ENCODE peak calls at places on chromosomes 16 and 17, in five cellular contexts. E, G, Z, S and J are unnamed samples. For H3K4me1 and H3K36me3, the result is how much of the 10 kb centered on the place peaks cover.

GRCh38 chr17:10126554-10127493 is 71.6 kb downstream of the GAS7 start:
- DNase-seq in E (no peak), G (peak), Z (no peak), S (no peak), J (peak)

GRCh38 chr16:10578474-10579316 is 1.7 kb downstream of the EMP2 start:
- DNase-seq in E (no peak), G (no peak), Z (no peak), S (no peak), J (no peak)

GRCh38 chr16:23491490-23492391 is 18.6 kb downstream of the GGA2 start:
- DNase-seq in E (no peak), G (no peak), Z (peak), S (no peak), J (no peak)

GRCh38 chr16:65658339-65659275 is 536.7 kb upstream of the CDH11 start:
- DNase-seq in E (no peak), G (no peak), Z (peak), S (no peak), J (no peak)

GRCh38 chr17:34623856-34624766 is 44.7 kb downstream of the TMEM132E start:
- DNase-seq in E (no peak), G (no peak), Z (no peak), S (no peak), J (no peak)

GRCh38 chr16:12535535-12536411 is 267.9 kb downstream of the CPPED1 start:
- DNase-seq in E (no peak), G (no peak), Z (no peak), S (no peak), J (peak)

GRCh38 chr16:69494993-69495392 is 70.6 kb downstream of the CYB5B start:
- DNase-seq in E (peak), G (no peak), Z (no peak), S (no peak), J (peak)

GRCh38 chr16:25065899-25066298 is 45.6 kb upstream of the LCMT1 start:
- DNase-seq in E (peak), G (no peak), Z (no peak), S (no peak), J (no peak)

GRCh38 chr16:68642436-68643064 is 2.6 kb upstream of the CDH3 start:
- DNase-seq in E (no peak), G (no peak), Z (peak), S (no peak), J (peak)

GRCh38 chr16:84464116-84464515 is 40.3 kb downstream of the MEAK7 start:
- DNase-seq in E (no peak), G (no peak), Z (no peak), S (peak), J (no peak)

GRCh38 chr17:81040791-81041337 is 5.9 kb downstream of the BAIAP2 start:
- DNase-seq in E (peak), G (no peak), Z (no peak), S (no peak), J (peak)

GRCh38 chr17:60231691-60232090 is 81.9 kb downstream of the CA4 start:
- DNase-seq in E (no peak), G (no peak), Z (peak), S (no peak), J (peak)

GRCh38 chr17:42010898-42011516 is 6.2 kb downstream of the DNAJC7 start:
- DNase-seq in E (no peak), G (no peak), Z (no peak), S (no peak), J (peak)

GRCh38 chr17:42315402-42316156 is 27.3 kb downstream of the STAT5A start:
- DNase-seq in E (peak), G (no peak), Z (no peak), S (no peak), J (no peak)

GRCh38 chr16:24075929-24076716 is 180.0 kb upstream of the CACNG3 start:
- DNase-seq in E (peak), G (peak), Z (no peak), S (no peak), J (peak)

GRCh38 chr16:72203401-72203800 is 31.4 kb upstream of the PMFBP1 start:
- DNase-seq in E (peak), G (peak), Z (peak), S (peak), J (no peak)

GRCh38 chr16:49407873-49408565 is 34.4 kb downstream of the C16orf78 start:
- DNase-seq in E (peak), G (peak), Z (peak), S (peak), J (peak)

GRCh38 chr16:12586701-12587100 is 217.0 kb downstream of the CPPED1 start:
- DNase-seq in E (no peak), G (no peak), Z (no peak), S (no peak), J (no peak)

GRCh38 chr16:17350212-17350611 is 120.5 kb downstream of the XYLT1 start:
- DNase-seq in E (no peak), G (no peak), Z (peak), S (no peak), J (no peak)

GRCh38 chr17:73309727-73310555 is 1.9 kb downstream of the CDC42EP4 start:
- DNase-seq in E (no peak), G (no peak), Z (no peak), S (no peak), J (peak)

GRCh38 chr17:73430165-73430680 is 118.4 kb upstream of the CDC42EP4 start:
- DNase-seq in E (no peak), G (no peak), Z (no peak), S (no peak), J (peak)

GRCh38 chr16:19113577-19114358 is at the start of gene ITPRIPL2:
- DNase-seq in E (no peak), G (peak), Z (peak), S (peak), J (peak)

GRCh38 chr16:52469775-52470174 is 77.2 kb downstream of the TOX3 start:
- DNase-seq in E (no peak), G (no peak), Z (peak), S (no peak), J (no peak)

GRCh38 chr17:58832514-58832913 is 76.9 kb downstream of the PPM1E start:
- DNase-seq in E (no peak), G (no peak), Z (no peak), S (no peak), J (no peak)

GRCh38 chr17:58829172-58829637 is 73.6 kb downstream of the PPM1E start:
- DNase-seq in E (no peak), G (no peak), Z (no peak), S (no peak), J (no peak)

GRCh38 chr17:58837699-58838098 is 82.0 kb downstream of the PPM1E start:
- DNase-seq in E (no peak), G (no peak), Z (no peak), S (no peak), J (no peak)

DNA sequence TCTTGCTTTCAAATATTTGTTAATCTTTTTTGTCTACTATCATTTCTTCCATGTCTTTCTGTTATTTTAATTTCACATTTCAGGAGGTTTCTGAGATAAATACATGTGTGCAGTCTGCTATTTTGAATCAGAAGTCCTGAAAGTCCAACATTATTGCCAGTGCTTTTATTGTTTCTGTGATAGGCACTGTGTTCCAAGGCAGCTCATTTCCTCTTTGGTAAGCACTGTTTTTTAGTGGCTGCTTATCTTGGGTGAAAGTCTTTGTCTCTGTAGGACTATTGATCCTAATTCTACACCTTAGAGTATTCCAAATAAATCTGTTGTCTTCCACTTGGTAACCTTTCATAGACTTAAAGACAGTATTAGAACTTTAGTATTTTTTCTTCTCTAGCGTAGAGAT is 76.1 kb downstream of the PPM1E start:
- DNase-seq in E (no peak), G (no peak), Z (no peak), S (no peak), J (no peak)
- H3K4me1 ChIP-seq in E (under half), G (under half), Z (under half), S (under half), J (under half)

GRCh38 chr17:76479515-76480048 is 12.2 kb downstream of the AANAT start:
- DNase-seq in E (peak), G (no peak), Z (no peak), S (no peak), J (no peak)
- H3K27ac ChIP-seq in E (peak), G (no peak), Z (no peak), S (no peak), J (no peak)

GRCh38 chr16:89118361-89119061 is 24.9 kb downstream of the ACSF3 start:
- DNase-seq in E (no peak), G (no peak), Z (no peak), S (no peak), J (no peak)

GRCh38 chr16:89119161-89119621 is 25.5 kb downstream of the ACSF3 start:
- DNase-seq in E (no peak), G (no peak), Z (no peak), S (no peak), J (no peak)

GRCh38 chr16:89120281-89120680 is 26.6 kb downstream of the ACSF3 start:
- DNase-seq in E (no peak), G (no peak), Z (no peak), S (no peak), J (no peak)

GRCh38 chr16:89120921-89121351 is 27.3 kb downstream of the ACSF3 start:
- DNase-seq in E (no peak), G (no peak), Z (no peak), S (no peak), J (no peak)

DNA sequence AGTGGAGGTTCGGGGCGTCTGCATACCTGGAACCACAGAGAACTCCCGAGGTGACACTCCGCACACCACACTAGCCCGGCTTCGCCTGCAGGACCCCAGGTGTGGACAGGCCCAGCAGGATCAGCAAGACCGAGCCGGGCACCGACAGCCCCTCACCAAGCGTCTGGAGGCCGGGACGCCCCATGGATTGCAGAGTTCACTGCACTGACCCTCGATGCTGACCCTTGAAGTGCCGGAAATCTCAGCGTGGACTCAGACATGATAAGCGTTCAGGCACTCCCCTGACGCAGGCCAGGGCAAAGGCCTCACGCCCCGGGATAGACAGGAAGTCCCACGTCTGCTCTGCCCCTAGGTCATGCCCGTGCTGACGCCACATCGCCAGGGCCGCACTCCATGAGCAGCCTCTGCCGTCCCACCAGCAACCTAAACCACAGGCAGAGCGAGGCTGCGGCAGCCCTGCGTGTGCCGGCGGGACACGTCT is 26.0 kb downstream of the ACSF3 start:
- DNase-seq in E (no peak), G (no peak), Z (no peak), S (no peak), J (no peak)
- H3K36me3 ChIP-seq in E (half or more), G (under half), Z (under half), S (half or more), J (under half)

GRCh38 chr17:50916026-50916707 is 50.0 kb upstream of the TOB1 start:
- DNase-seq in E (no peak), G (no peak), Z (no peak), S (no peak), J (no peak)

GRCh38 chr17:50916708-50917417 is 50.7 kb upstream of the TOB1 start:
- DNase-seq in E (no peak), G (no peak), Z (no peak), S (no peak), J (no peak)

GRCh38 chr17:50918071-50918932 is 52.1 kb upstream of the TOB1 start:
- DNase-seq in E (no peak), G (no peak), Z (no peak), S (no peak), J (no peak)

GRCh38 chr17:50918933-50919296 is 52.8 kb upstream of the TOB1 start:
- DNase-seq in E (no peak), G (no peak), Z (peak), S (no peak), J (no peak)

GRCh38 chr17:50917418-50917743 is 51.2 kb upstream of the TOB1 start:
- DNase-seq in E (no peak), G (no peak), Z (no peak), S (no peak), J (peak)
- H3K4me1 ChIP-seq in E (under half), G (under half), Z (under half), S (under half), J (half or more)

DNA sequence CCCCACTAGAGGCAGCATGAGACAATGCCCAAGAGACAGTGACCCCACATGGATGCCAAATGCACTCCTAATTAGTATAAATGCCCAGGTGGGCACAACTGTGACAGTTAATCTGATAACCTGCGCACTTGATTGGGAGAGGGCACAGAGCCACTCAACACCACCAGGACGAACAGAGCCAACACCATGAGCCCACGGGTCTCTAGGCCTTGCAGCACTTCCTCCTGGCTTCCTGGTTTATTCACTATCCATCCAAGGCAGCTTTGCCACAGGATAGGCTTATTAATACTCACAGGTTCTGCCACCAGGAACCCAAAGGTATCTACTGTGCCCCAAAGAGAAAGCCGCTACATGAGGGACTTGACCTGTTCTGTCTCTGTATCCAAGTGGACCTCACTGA is 14.9 kb downstream of the AXIN2 start:
- DNase-seq in E (no peak), G (no peak), Z (no peak), S (no peak), J (no peak)
- H3K27ac ChIP-seq in E (no peak), G (peak), Z (no peak), S (peak), J (peak)

GRCh38 chr17:18319604-18320256 is 4.6 kb downstream of the SMCR8 start:
- DNase-seq in E (peak), G (no peak), Z (peak), S (no peak), J (peak)
- H3K36me3 ChIP-seq in E (under half), G (under half), Z (under half), S (under half), J (under half)

DNA sequence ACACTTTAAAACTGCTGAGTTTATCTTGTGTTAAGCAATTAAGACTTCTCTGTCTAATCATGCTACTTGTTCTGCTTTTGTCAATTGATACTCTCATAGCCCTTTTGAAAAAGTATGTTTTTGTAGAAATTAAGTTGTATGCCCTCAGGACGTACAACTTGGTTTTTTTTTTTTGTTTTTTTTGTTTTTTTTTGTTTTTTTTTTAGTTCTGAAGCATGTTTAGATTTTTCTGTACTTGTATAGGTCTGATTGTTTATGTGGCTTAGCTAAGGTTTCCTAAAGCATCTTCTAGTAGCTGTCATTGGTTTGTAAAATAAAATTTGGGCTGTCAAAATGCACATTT is 21.4 kb downstream of the HAPSTR1 start:
- DNase-seq in E (no peak), G (no peak), Z (no peak), S (no peak), J (no peak)
- H3K4me1 ChIP-seq in E (under half), G (under half), Z (half or more), S (half or more), J (under half)

GRCh38 chr17:78344666-78345065 is 15.2 kb downstream of the SOCS3 start:
- DNase-seq in E (no peak), G (no peak), Z (no peak), S (no peak), J (no peak)
- H3K27ac ChIP-seq in E (no peak), G (no peak), Z (no peak), S (no peak), J (no peak)

GRCh38 chr17:4195306-4195705 is 52.3 kb downstream of the CYB5D2 start:
- DNase-seq in E (no peak), G (no peak), Z (peak), S (peak), J (no peak)
- H3K36me3 ChIP-seq in E (half or more), G (under half), Z (under half), S (under half), J (under half)